ENCODE peak calls at places on chromosome 11, in nine cellular contexts. P, N, F, S, R, J, Z, V and W are unnamed samples.

GRCh38 chr11:18769802-18770456 is 21.7 kb downstream of the PTPN5 start:
- DNase-seq in P (no peak), F (peak; percentile 14), R (no peak), Z (no peak), N (no peak), J (no peak), S (no peak), V (no peak), W (no peak)

GRCh38 chr11:1838077-1838425 is 730 bp upstream of the TNNI2 start:
- DNase-seq in F (no peak), J (no peak), V (no peak), S (no peak), R (no peak), N (no peak), P (no peak), Z (no peak), W (no peak)

GRCh38 chr11:126186708-126187481 is 24.6 kb downstream of the RPUSD4 start:
- DNase-seq in P (peak; percentile 49), N (no peak), V (no peak), F (no peak), Z (no peak), R (no peak), J (no peak), S (no peak), W (no peak)

GRCh38 chr11:86442420-86442819 is 67.7 kb downstream of the CCDC81 start:
- DNase-seq in N (peak; percentile 35), F (no peak), J (no peak), P (no peak), Z (no peak), S (no peak), V (no peak), R (peak; percentile 30), W (no peak)

GRCh38 chr11:44408141-44408540 is 98.2 kb upstream of the ALX4 start:
- DNase-seq in N (no peak), F (no peak), P (no peak), S (no peak), J (no peak), Z (no peak), R (no peak), V (no peak), W (no peak)

GRCh38 chr11:65661599-65662246 is 993 bp downstream of the RELA start:
- DNase-seq in V (no peak), S (no peak), F (no peak), J (no peak), N (no peak), Z (no peak), P (no peak), R (no peak), W (no peak)

GRCh38 chr11:103807806-103808205 is 228.6 kb upstream of the DDI1 start:
- DNase-seq in S (no peak), J (no peak), R (peak; percentile 52), V (no peak), Z (no peak), P (no peak), N (peak; percentile 44), F (no peak), W (no peak)

GRCh38 chr11:10808553-10809372 is at the start of gene EIF4G2:
- DNase-seq in Z (peak; percentile 98), N (peak; percentile 98), P (peak; percentile 99), V (peak; percentile 95), F (peak; percentile 99), J (peak; percentile 98), R (peak; percentile 99), S (peak; percentile 96), W (peak; percentile 93)